ENCODE peak calls at places on chromosomes 7 and 10, in ten cellular contexts. One of them, this sample, is unnamed.

GRCh38 chr10:65341323-65341922 is 1584.4 kb upstream of the LRRTM3 start:
- DNase-seq in epithelial cell of esophagus: no peak
- DNase-seq in upper lobe of right lung: no peak
- DNase-seq in sigmoid colon: no peak
- DNase-seq in colonic mucosa: no peak
- DNase-seq in HL-60: no peak
- DNase-seq in fibroblast of pulmonary artery: peak
- DNase-seq in CD8-positive, alpha-beta T cell: no peak
- DNase-seq in tibial nerve: no peak
- DNase-seq in fibroblast of the aortic adventitia: no peak
- DNase-seq in this sample: peak

GRCh38 chr7:121436688-121437087 is 40.6 kb upstream of the FAM3C start:
- DNase-seq in epithelial cell of esophagus: no peak
- DNase-seq in upper lobe of right lung: no peak
- DNase-seq in sigmoid colon: no peak
- DNase-seq in colonic mucosa: no peak
- DNase-seq in HL-60: no peak
- DNase-seq in fibroblast of pulmonary artery: no peak
- DNase-seq in CD8-positive, alpha-beta T cell: no peak
- DNase-seq in tibial nerve: no peak
- DNase-seq in fibroblast of the aortic adventitia: no peak
- DNase-seq in this sample: no peak

GRCh38 chr7:151472644-151473380 is 32.9 kb upstream of the CRYGN start:
- DNase-seq in epithelial cell of esophagus: no peak
- DNase-seq in upper lobe of right lung: no peak
- DNase-seq in sigmoid colon: no peak
- DNase-seq in colonic mucosa: no peak
- DNase-seq in HL-60: no peak
- DNase-seq in fibroblast of pulmonary artery: peak
- DNase-seq in CD8-positive, alpha-beta T cell: no peak
- DNase-seq in tibial nerve: no peak
- DNase-seq in fibroblast of the aortic adventitia: no peak
- DNase-seq in this sample: peak

GRCh38 chr10:20853276-20853675 is 43.8 kb downstream of the NEBL start:
- DNase-seq in epithelial cell of esophagus: no peak
- DNase-seq in upper lobe of right lung: no peak
- DNase-seq in sigmoid colon: no peak
- DNase-seq in colonic mucosa: no peak
- DNase-seq in HL-60: no peak
- DNase-seq in fibroblast of pulmonary artery: no peak
- DNase-seq in CD8-positive, alpha-beta T cell: no peak
- DNase-seq in tibial nerve: no peak
- DNase-seq in fibroblast of the aortic adventitia: no peak
- DNase-seq in this sample: no peak

GRCh38 chr10:86356306-86356705 is 10.3 kb downstream of the GRID1 start:
- DNase-seq in epithelial cell of esophagus: no peak
- DNase-seq in upper lobe of right lung: no peak
- DNase-seq in sigmoid colon: no peak
- DNase-seq in colonic mucosa: no peak
- DNase-seq in HL-60: no peak
- DNase-seq in fibroblast of pulmonary artery: no peak
- DNase-seq in CD8-positive, alpha-beta T cell: no peak
- DNase-seq in tibial nerve: no peak
- DNase-seq in fibroblast of the aortic adventitia: no peak
- DNase-seq in this sample: no peak

GRCh38 chr7:97731736-97732370 is at the start of gene TAC1:
- DNase-seq in epithelial cell of esophagus: peak
- DNase-seq in upper lobe of right lung: no peak
- DNase-seq in sigmoid colon: no peak
- DNase-seq in colonic mucosa: no peak
- DNase-seq in HL-60: no peak
- DNase-seq in fibroblast of pulmonary artery: peak
- DNase-seq in CD8-positive, alpha-beta T cell: no peak
- DNase-seq in tibial nerve: no peak
- DNase-seq in fibroblast of the aortic adventitia: peak
- DNase-seq in this sample: peak

GRCh38 chr10:60818134-60818770 is 40.0 kb downstream of the CDK1 start:
- DNase-seq in epithelial cell of esophagus: no peak
- DNase-seq in upper lobe of right lung: no peak
- DNase-seq in sigmoid colon: no peak
- DNase-seq in colonic mucosa: no peak
- DNase-seq in HL-60: no peak
- DNase-seq in fibroblast of pulmonary artery: peak
- DNase-seq in CD8-positive, alpha-beta T cell: no peak
- DNase-seq in tibial nerve: no peak
- DNase-seq in fibroblast of the aortic adventitia: peak
- DNase-seq in this sample: peak

GRCh38 chr10:50620899-50621298 is 2.9 kb downstream of the SGMS1 start:
- DNase-seq in epithelial cell of esophagus: no peak
- DNase-seq in upper lobe of right lung: no peak
- DNase-seq in sigmoid colon: no peak
- DNase-seq in colonic mucosa: no peak
- DNase-seq in HL-60: no peak
- DNase-seq in fibroblast of pulmonary artery: no peak
- DNase-seq in CD8-positive, alpha-beta T cell: no peak
- DNase-seq in tibial nerve: no peak
- DNase-seq in fibroblast of the aortic adventitia: no peak
- DNase-seq in this sample: no peak

GRCh38 chr7:70301673-70302072 is 703.4 kb downstream of the AUTS2 start:
- DNase-seq in epithelial cell of esophagus: no peak
- DNase-seq in upper lobe of right lung: no peak
- DNase-seq in sigmoid colon: no peak
- DNase-seq in colonic mucosa: no peak
- DNase-seq in HL-60: no peak
- DNase-seq in fibroblast of pulmonary artery: no peak
- DNase-seq in CD8-positive, alpha-beta T cell: no peak
- DNase-seq in tibial nerve: no peak
- DNase-seq in fibroblast of the aortic adventitia: no peak
- DNase-seq in this sample: no peak

GRCh38 chr10:92990615-92991014 is 70.0 kb upstream of the CYP26C1 start:
- DNase-seq in epithelial cell of esophagus: peak
- DNase-seq in upper lobe of right lung: no peak
- DNase-seq in sigmoid colon: no peak
- DNase-seq in colonic mucosa: no peak
- DNase-seq in HL-60: no peak
- DNase-seq in fibroblast of pulmonary artery: no peak
- DNase-seq in CD8-positive, alpha-beta T cell: no peak
- DNase-seq in tibial nerve: no peak
- DNase-seq in fibroblast of the aortic adventitia: no peak
- DNase-seq in this sample: peak

GRCh38 chr7:28754027-28754426 is 204.1 kb downstream of the TRIL start:
- DNase-seq in epithelial cell of esophagus: peak
- DNase-seq in upper lobe of right lung: no peak
- DNase-seq in sigmoid colon: no peak
- DNase-seq in colonic mucosa: no peak
- DNase-seq in HL-60: no peak
- DNase-seq in fibroblast of pulmonary artery: peak
- DNase-seq in CD8-positive, alpha-beta T cell: no peak
- DNase-seq in tibial nerve: peak
- DNase-seq in fibroblast of the aortic adventitia: peak
- DNase-seq in this sample: peak

GRCh38 chr10:64396105-64396504 is 874.9 kb downstream of the REEP3 start:
- DNase-seq in epithelial cell of esophagus: peak
- DNase-seq in upper lobe of right lung: no peak
- DNase-seq in sigmoid colon: no peak
- DNase-seq in colonic mucosa: no peak
- DNase-seq in HL-60: no peak
- DNase-seq in fibroblast of pulmonary artery: peak
- DNase-seq in CD8-positive, alpha-beta T cell: no peak
- DNase-seq in tibial nerve: no peak
- DNase-seq in fibroblast of the aortic adventitia: peak
- DNase-seq in this sample: peak

GRCh38 chr10:64036306-64036930 is 515.2 kb downstream of the REEP3 start:
- DNase-seq in epithelial cell of esophagus: no peak
- DNase-seq in upper lobe of right lung: no peak
- DNase-seq in sigmoid colon: no peak
- DNase-seq in colonic mucosa: no peak
- DNase-seq in HL-60: no peak
- DNase-seq in fibroblast of pulmonary artery: peak
- DNase-seq in CD8-positive, alpha-beta T cell: no peak
- DNase-seq in tibial nerve: no peak
- DNase-seq in fibroblast of the aortic adventitia: no peak
- DNase-seq in this sample: no peak

GRCh38 chr10:84683980-84684740 is 355.8 kb downstream of the CCSER2 start:
- DNase-seq in epithelial cell of esophagus: peak
- DNase-seq in upper lobe of right lung: no peak
- DNase-seq in sigmoid colon: no peak
- DNase-seq in colonic mucosa: no peak
- DNase-seq in HL-60: no peak
- DNase-seq in fibroblast of pulmonary artery: no peak
- DNase-seq in CD8-positive, alpha-beta T cell: no peak
- DNase-seq in tibial nerve: no peak
- DNase-seq in fibroblast of the aortic adventitia: no peak
- DNase-seq in this sample: no peak

GRCh38 chr10:23522345-23522744 is 83.5 kb downstream of the OTUD1 start:
- DNase-seq in epithelial cell of esophagus: no peak
- DNase-seq in upper lobe of right lung: no peak
- DNase-seq in sigmoid colon: no peak
- DNase-seq in colonic mucosa: no peak
- DNase-seq in HL-60: no peak
- DNase-seq in fibroblast of pulmonary artery: peak
- DNase-seq in CD8-positive, alpha-beta T cell: no peak
- DNase-seq in tibial nerve: no peak
- DNase-seq in fibroblast of the aortic adventitia: peak
- DNase-seq in this sample: peak

GRCh38 chr10:6056411-6057135 is 5.6 kb downstream of the IL2RA start:
- DNase-seq in epithelial cell of esophagus: no peak
- DNase-seq in upper lobe of right lung: no peak
- DNase-seq in sigmoid colon: peak
- DNase-seq in colonic mucosa: no peak
- DNase-seq in HL-60: no peak
- DNase-seq in fibroblast of pulmonary artery: no peak
- DNase-seq in CD8-positive, alpha-beta T cell: no peak
- DNase-seq in tibial nerve: no peak
- DNase-seq in fibroblast of the aortic adventitia: no peak
- DNase-seq in this sample: no peak

GRCh38 chr7:155533120-155533826 is 13.1 kb downstream of the CNPY1 start:
- DNase-seq in epithelial cell of esophagus: no peak
- DNase-seq in upper lobe of right lung: peak
- DNase-seq in sigmoid colon: peak
- DNase-seq in colonic mucosa: no peak
- DNase-seq in HL-60: no peak
- DNase-seq in fibroblast of pulmonary artery: peak
- DNase-seq in CD8-positive, alpha-beta T cell: no peak
- DNase-seq in tibial nerve: no peak
- DNase-seq in fibroblast of the aortic adventitia: no peak
- DNase-seq in this sample: no peak

GRCh38 chr10:95289003-95289920 is 1.5 kb downstream of the PDLIM1 start:
- DNase-seq in epithelial cell of esophagus: peak
- DNase-seq in upper lobe of right lung: no peak
- DNase-seq in sigmoid colon: no peak
- DNase-seq in colonic mucosa: peak
- DNase-seq in HL-60: no peak
- DNase-seq in fibroblast of pulmonary artery: peak
- DNase-seq in CD8-positive, alpha-beta T cell: no peak
- DNase-seq in tibial nerve: no peak
- DNase-seq in fibroblast of the aortic adventitia: no peak
- DNase-seq in this sample: peak
- TF ChIP-seq CTCF in epithelial cell of esophagus: peak
- TF ChIP-seq CTCF in upper lobe of right lung: peak
- TF ChIP-seq CTCF in sigmoid colon: no peak
- TF ChIP-seq CTCF in colonic mucosa: peak
- TF ChIP-seq CTCF in HL-60: no peak
- TF ChIP-seq CTCF in fibroblast of pulmonary artery: peak
- TF ChIP-seq CTCF in CD8-positive, alpha-beta T cell: no peak
- TF ChIP-seq CTCF in tibial nerve: no peak
- TF ChIP-seq CTCF in fibroblast of the aortic adventitia: no peak
- TF ChIP-seq CTCF in this sample: peak

GRCh38 chr10:43141421-43141820 is 3.2 kb downstream of the CSGALNACT2 start:
- DNase-seq in epithelial cell of esophagus: no peak
- DNase-seq in upper lobe of right lung: no peak
- DNase-seq in sigmoid colon: no peak
- DNase-seq in colonic mucosa: no peak
- DNase-seq in HL-60: no peak
- DNase-seq in fibroblast of pulmonary artery: no peak
- DNase-seq in CD8-positive, alpha-beta T cell: no peak
- DNase-seq in tibial nerve: no peak
- DNase-seq in fibroblast of the aortic adventitia: no peak
- DNase-seq in this sample: no peak

GRCh38 chr10:43137701-43137970 is 609 bp upstream of the CSGALNACT2 start:
- DNase-seq in epithelial cell of esophagus: peak
- DNase-seq in upper lobe of right lung: peak
- DNase-seq in sigmoid colon: no peak
- DNase-seq in colonic mucosa: peak
- DNase-seq in HL-60: no peak
- DNase-seq in fibroblast of pulmonary artery: peak
- DNase-seq in CD8-positive, alpha-beta T cell: peak
- DNase-seq in tibial nerve: no peak
- DNase-seq in fibroblast of the aortic adventitia: peak
- DNase-seq in this sample: peak

GRCh38 chr10:43137971-43138756 is at the start of gene CSGALNACT2:
- DNase-seq in epithelial cell of esophagus: peak
- DNase-seq in upper lobe of right lung: peak
- DNase-seq in sigmoid colon: peak
- DNase-seq in colonic mucosa: peak
- DNase-seq in HL-60: peak
- DNase-seq in fibroblast of pulmonary artery: peak
- DNase-seq in CD8-positive, alpha-beta T cell: peak
- DNase-seq in tibial nerve: peak
- DNase-seq in fibroblast of the aortic adventitia: peak
- DNase-seq in this sample: peak

GRCh38 chr10:43138757-43139241 is 554 bp downstream of the CSGALNACT2 start:
- DNase-seq in epithelial cell of esophagus: peak
- DNase-seq in upper lobe of right lung: no peak
- DNase-seq in sigmoid colon: no peak
- DNase-seq in colonic mucosa: no peak
- DNase-seq in HL-60: no peak
- DNase-seq in fibroblast of pulmonary artery: peak
- DNase-seq in CD8-positive, alpha-beta T cell: peak
- DNase-seq in tibial nerve: no peak
- DNase-seq in fibroblast of the aortic adventitia: peak
- DNase-seq in this sample: peak

GRCh38 chr10:43140414-43140813 is 2.2 kb downstream of the CSGALNACT2 start:
- DNase-seq in epithelial cell of esophagus: peak
- DNase-seq in upper lobe of right lung: no peak
- DNase-seq in sigmoid colon: no peak
- DNase-seq in colonic mucosa: no peak
- DNase-seq in HL-60: no peak
- DNase-seq in fibroblast of pulmonary artery: peak
- DNase-seq in CD8-positive, alpha-beta T cell: no peak
- DNase-seq in tibial nerve: no peak
- DNase-seq in fibroblast of the aortic adventitia: peak
- DNase-seq in this sample: peak
- H3K4me3 ChIP-seq in epithelial cell of esophagus: no peak
- H3K4me3 ChIP-seq in upper lobe of right lung: peak
- H3K4me3 ChIP-seq in sigmoid colon: no peak
- H3K4me3 ChIP-seq in colonic mucosa: no peak
- H3K4me3 ChIP-seq in HL-60: peak
- H3K4me3 ChIP-seq in fibroblast of pulmonary artery: peak
- H3K4me3 ChIP-seq in CD8-positive, alpha-beta T cell: peak
- H3K4me3 ChIP-seq in tibial nerve: no peak
- H3K4me3 ChIP-seq in fibroblast of the aortic adventitia: peak
- H3K4me3 ChIP-seq in this sample: no peak

GRCh38 chr7:134954197-134955082 is 31.9 kb upstream of the AGBL3 start:
- DNase-seq in epithelial cell of esophagus: peak
- DNase-seq in upper lobe of right lung: no peak
- DNase-seq in sigmoid colon: no peak
- DNase-seq in colonic mucosa: no peak
- DNase-seq in HL-60: no peak
- DNase-seq in fibroblast of pulmonary artery: peak
- DNase-seq in CD8-positive, alpha-beta T cell: no peak
- DNase-seq in tibial nerve: no peak
- DNase-seq in fibroblast of the aortic adventitia: peak
- DNase-seq in this sample: peak
- TF ChIP-seq CTCF in epithelial cell of esophagus: peak
- TF ChIP-seq CTCF in upper lobe of right lung: peak
- TF ChIP-seq CTCF in sigmoid colon: no peak
- TF ChIP-seq CTCF in colonic mucosa: no peak
- TF ChIP-seq CTCF in HL-60: peak
- TF ChIP-seq CTCF in fibroblast of pulmonary artery: peak
- TF ChIP-seq CTCF in CD8-positive, alpha-beta T cell: peak
- TF ChIP-seq CTCF in tibial nerve: peak
- TF ChIP-seq CTCF in fibroblast of the aortic adventitia: peak
- TF ChIP-seq CTCF in this sample: peak

GRCh38 chr7:44768663-44769361 is 20.2 kb downstream of the ZMIZ2 start:
- DNase-seq in epithelial cell of esophagus: no peak
- DNase-seq in upper lobe of right lung: no peak
- DNase-seq in sigmoid colon: no peak
- DNase-seq in colonic mucosa: no peak
- DNase-seq in HL-60: no peak
- DNase-seq in fibroblast of pulmonary artery: no peak
- DNase-seq in CD8-positive, alpha-beta T cell: no peak
- DNase-seq in tibial nerve: no peak
- DNase-seq in fibroblast of the aortic adventitia: no peak
- DNase-seq in this sample: no peak
- H3K4me3 ChIP-seq in epithelial cell of esophagus: no peak
- H3K4me3 ChIP-seq in upper lobe of right lung: no peak
- H3K4me3 ChIP-seq in sigmoid colon: peak
- H3K4me3 ChIP-seq in colonic mucosa: no peak
- H3K4me3 ChIP-seq in HL-60: no peak
- H3K4me3 ChIP-seq in fibroblast of pulmonary artery: no peak
- H3K4me3 ChIP-seq in CD8-positive, alpha-beta T cell: no peak
- H3K4me3 ChIP-seq in tibial nerve: no peak
- H3K4me3 ChIP-seq in fibroblast of the aortic adventitia: no peak
- H3K4me3 ChIP-seq in this sample: no peak